ENCODE peak calls at places on chromosomes 5 and 9, in six cellular contexts. One of them, this sample, is unnamed.
A peak's percentile ranks its signal among the peaks of the same experiment; 100 is the strongest.

GRCh38 chr5:173334808-173335207 is 6.6 kb upstream of the STC2 start:
- DNase-seq in stimulated activated effector memory CD8-positive, alpha-beta T cell treated with anti-CD3 and anti-CD28 coated beads, Interleukin-12 subunit alpha, Interleukin-12 subunit beta, amount 100 ng/mL, for 72 hours: no peak
- DNase-seq in GM10248: no peak
- DNase-seq in G401: no peak
- DNase-seq in NCI-H460: no peak
- DNase-seq in NCI-H2081: no peak
- DNase-seq in this sample: no peak

GRCh38 chr5:113068559-113068958 is 92.0 kb downstream of the DCP2 start:
- DNase-seq in stimulated activated effector memory CD8-positive, alpha-beta T cell treated with anti-CD3 and anti-CD28 coated beads, Interleukin-12 subunit alpha, Interleukin-12 subunit beta, amount 100 ng/mL, for 72 hours: no peak
- DNase-seq in GM10248: no peak
- DNase-seq in G401: no peak
- DNase-seq in NCI-H460: no peak
- DNase-seq in NCI-H2081: no peak
- DNase-seq in this sample: no peak

GRCh38 chr9:137268538-137269201 is 8.9 kb upstream of the TOR4A start:
- DNase-seq in stimulated activated effector memory CD8-positive, alpha-beta T cell treated with anti-CD3 and anti-CD28 coated beads, Interleukin-12 subunit alpha, Interleukin-12 subunit beta, amount 100 ng/mL, for 72 hours: no peak
- DNase-seq in GM10248: no peak
- DNase-seq in G401: no peak
- DNase-seq in NCI-H460: no peak
- DNase-seq in NCI-H2081: no peak
- DNase-seq in this sample: no peak

GRCh38 chr9:68631811-68632210 is 73.2 kb upstream of the PIP5K1B start:
- DNase-seq in stimulated activated effector memory CD8-positive, alpha-beta T cell treated with anti-CD3 and anti-CD28 coated beads, Interleukin-12 subunit alpha, Interleukin-12 subunit beta, amount 100 ng/mL, for 72 hours: no peak
- DNase-seq in GM10248: no peak
- DNase-seq in G401: peak; percentile 57
- DNase-seq in NCI-H460: no peak
- DNase-seq in NCI-H2081: no peak
- DNase-seq in this sample: no peak

GRCh38 chr9:36788534-36788933 is 215.8 kb downstream of the MELK start:
- DNase-seq in stimulated activated effector memory CD8-positive, alpha-beta T cell treated with anti-CD3 and anti-CD28 coated beads, Interleukin-12 subunit alpha, Interleukin-12 subunit beta, amount 100 ng/mL, for 72 hours: no peak
- DNase-seq in GM10248: peak; percentile 38
- DNase-seq in G401: no peak
- DNase-seq in NCI-H460: no peak
- DNase-seq in NCI-H2081: no peak
- DNase-seq in this sample: no peak

GRCh38 chr5:54243483-54244080 is 66.8 kb downstream of the ARL15 start:
- DNase-seq in stimulated activated effector memory CD8-positive, alpha-beta T cell treated with anti-CD3 and anti-CD28 coated beads, Interleukin-12 subunit alpha, Interleukin-12 subunit beta, amount 100 ng/mL, for 72 hours: no peak
- DNase-seq in GM10248: peak; percentile 27
- DNase-seq in G401: peak; percentile 26
- DNase-seq in NCI-H460: peak; percentile 30
- DNase-seq in NCI-H2081: peak; percentile 12
- DNase-seq in this sample: no peak

GRCh38 chr5:137648361-137648760 is 87.5 kb downstream of the KLHL3 start:
- DNase-seq in stimulated activated effector memory CD8-positive, alpha-beta T cell treated with anti-CD3 and anti-CD28 coated beads, Interleukin-12 subunit alpha, Interleukin-12 subunit beta, amount 100 ng/mL, for 72 hours: no peak
- DNase-seq in GM10248: no peak
- DNase-seq in G401: peak; percentile 99
- DNase-seq in NCI-H460: no peak
- DNase-seq in NCI-H2081: no peak
- DNase-seq in this sample: no peak

GRCh38 chr5:1536298-1537165 is 12.8 kb upstream of the LPCAT1 start:
- DNase-seq in stimulated activated effector memory CD8-positive, alpha-beta T cell treated with anti-CD3 and anti-CD28 coated beads, Interleukin-12 subunit alpha, Interleukin-12 subunit beta, amount 100 ng/mL, for 72 hours: peak; percentile 77
- DNase-seq in GM10248: peak; percentile 82
- DNase-seq in G401: no peak
- DNase-seq in NCI-H460: no peak
- DNase-seq in NCI-H2081: no peak
- DNase-seq in this sample: peak; percentile 72

GRCh38 chr9:2338770-2339169 is 282.8 kb upstream of the VLDLR start:
- DNase-seq in stimulated activated effector memory CD8-positive, alpha-beta T cell treated with anti-CD3 and anti-CD28 coated beads, Interleukin-12 subunit alpha, Interleukin-12 subunit beta, amount 100 ng/mL, for 72 hours: no peak
- DNase-seq in GM10248: no peak
- DNase-seq in G401: no peak
- DNase-seq in NCI-H460: no peak
- DNase-seq in NCI-H2081: no peak
- DNase-seq in this sample: no peak

GRCh38 chr5:83720805-83721431 is at the start of gene HAPLN1:
- DNase-seq in stimulated activated effector memory CD8-positive, alpha-beta T cell treated with anti-CD3 and anti-CD28 coated beads, Interleukin-12 subunit alpha, Interleukin-12 subunit beta, amount 100 ng/mL, for 72 hours: no peak
- DNase-seq in GM10248: no peak
- DNase-seq in G401: peak; percentile 4
- DNase-seq in NCI-H460: no peak
- DNase-seq in NCI-H2081: no peak
- DNase-seq in this sample: no peak

GRCh38 chr5:74239268-74239667 is 401.3 kb downstream of the ENC1 start:
- DNase-seq in stimulated activated effector memory CD8-positive, alpha-beta T cell treated with anti-CD3 and anti-CD28 coated beads, Interleukin-12 subunit alpha, Interleukin-12 subunit beta, amount 100 ng/mL, for 72 hours: no peak
- DNase-seq in GM10248: no peak
- DNase-seq in G401: no peak
- DNase-seq in NCI-H460: no peak
- DNase-seq in NCI-H2081: no peak
- DNase-seq in this sample: no peak

GRCh38 chr5:96075579-96076289 is 114.1 kb upstream of the ELL2 start:
- DNase-seq in stimulated activated effector memory CD8-positive, alpha-beta T cell treated with anti-CD3 and anti-CD28 coated beads, Interleukin-12 subunit alpha, Interleukin-12 subunit beta, amount 100 ng/mL, for 72 hours: no peak
- DNase-seq in GM10248: no peak
- DNase-seq in G401: no peak
- DNase-seq in NCI-H460: no peak
- DNase-seq in NCI-H2081: no peak
- DNase-seq in this sample: no peak

GRCh38 chr9:110050925-110051355 is 157.0 kb downstream of the C9orf152 start:
- DNase-seq in stimulated activated effector memory CD8-positive, alpha-beta T cell treated with anti-CD3 and anti-CD28 coated beads, Interleukin-12 subunit alpha, Interleukin-12 subunit beta, amount 100 ng/mL, for 72 hours: no peak
- DNase-seq in GM10248: peak; percentile 50
- DNase-seq in G401: no peak
- DNase-seq in NCI-H460: no peak
- DNase-seq in NCI-H2081: no peak
- DNase-seq in this sample: no peak

GRCh38 chr5:136458481-136458880 is 93.1 kb upstream of the TRPC7 start:
- DNase-seq in stimulated activated effector memory CD8-positive, alpha-beta T cell treated with anti-CD3 and anti-CD28 coated beads, Interleukin-12 subunit alpha, Interleukin-12 subunit beta, amount 100 ng/mL, for 72 hours: no peak
- DNase-seq in GM10248: no peak
- DNase-seq in G401: peak; percentile 10
- DNase-seq in NCI-H460: no peak
- DNase-seq in NCI-H2081: no peak
- DNase-seq in this sample: no peak

GRCh38 chr9:123550797-123551196 is 194.8 kb downstream of the CRB2 start:
- DNase-seq in stimulated activated effector memory CD8-positive, alpha-beta T cell treated with anti-CD3 and anti-CD28 coated beads, Interleukin-12 subunit alpha, Interleukin-12 subunit beta, amount 100 ng/mL, for 72 hours: no peak
- DNase-seq in GM10248: no peak
- DNase-seq in G401: no peak
- DNase-seq in NCI-H460: no peak
- DNase-seq in NCI-H2081: no peak
- DNase-seq in this sample: no peak

GRCh38 chr9:93654351-93654961 is 78.1 kb downstream of the PHF2 start:
- DNase-seq in stimulated activated effector memory CD8-positive, alpha-beta T cell treated with anti-CD3 and anti-CD28 coated beads, Interleukin-12 subunit alpha, Interleukin-12 subunit beta, amount 100 ng/mL, for 72 hours: no peak
- DNase-seq in GM10248: no peak
- DNase-seq in G401: no peak
- DNase-seq in NCI-H460: no peak
- DNase-seq in NCI-H2081: no peak
- DNase-seq in this sample: no peak

GRCh38 chr5:31273631-31274378 is 80.3 kb downstream of the CDH6 start:
- DNase-seq in stimulated activated effector memory CD8-positive, alpha-beta T cell treated with anti-CD3 and anti-CD28 coated beads, Interleukin-12 subunit alpha, Interleukin-12 subunit beta, amount 100 ng/mL, for 72 hours: no peak
- DNase-seq in GM10248: peak; percentile 11
- DNase-seq in G401: no peak
- DNase-seq in NCI-H460: no peak
- DNase-seq in NCI-H2081: no peak
- DNase-seq in this sample: peak; percentile 11

GRCh38 chr5:145495741-145496140 is 339.4 kb downstream of the PRELID2 start:
- DNase-seq in stimulated activated effector memory CD8-positive, alpha-beta T cell treated with anti-CD3 and anti-CD28 coated beads, Interleukin-12 subunit alpha, Interleukin-12 subunit beta, amount 100 ng/mL, for 72 hours: no peak
- DNase-seq in GM10248: no peak
- DNase-seq in G401: no peak
- DNase-seq in NCI-H460: peak; percentile 69
- DNase-seq in NCI-H2081: no peak
- DNase-seq in this sample: no peak

GRCh38 chr9:113998529-113999255 is 79.4 kb downstream of the AMBP start:
- DNase-seq in stimulated activated effector memory CD8-positive, alpha-beta T cell treated with anti-CD3 and anti-CD28 coated beads, Interleukin-12 subunit alpha, Interleukin-12 subunit beta, amount 100 ng/mL, for 72 hours: peak; percentile 38
- DNase-seq in GM10248: no peak
- DNase-seq in G401: no peak
- DNase-seq in NCI-H460: no peak
- DNase-seq in NCI-H2081: no peak
- DNase-seq in this sample: no peak

GRCh38 chr9:74478606-74479005 is 18.5 kb upstream of the RORB start:
- DNase-seq in stimulated activated effector memory CD8-positive, alpha-beta T cell treated with anti-CD3 and anti-CD28 coated beads, Interleukin-12 subunit alpha, Interleukin-12 subunit beta, amount 100 ng/mL, for 72 hours: no peak
- DNase-seq in GM10248: no peak
- DNase-seq in G401: no peak
- DNase-seq in NCI-H460: no peak
- DNase-seq in NCI-H2081: no peak
- DNase-seq in this sample: no peak

GRCh38 chr5:124865603-124866354 is 119.3 kb upstream of the ZNF608 start:
- DNase-seq in stimulated activated effector memory CD8-positive, alpha-beta T cell treated with anti-CD3 and anti-CD28 coated beads, Interleukin-12 subunit alpha, Interleukin-12 subunit beta, amount 100 ng/mL, for 72 hours: no peak
- DNase-seq in GM10248: no peak
- DNase-seq in G401: no peak
- DNase-seq in NCI-H460: no peak
- DNase-seq in NCI-H2081: no peak
- DNase-seq in this sample: no peak

GRCh38 chr5:118095100-118095499 is 893.2 kb downstream of the DTWD2 start:
- DNase-seq in stimulated activated effector memory CD8-positive, alpha-beta T cell treated with anti-CD3 and anti-CD28 coated beads, Interleukin-12 subunit alpha, Interleukin-12 subunit beta, amount 100 ng/mL, for 72 hours: no peak
- DNase-seq in GM10248: no peak
- DNase-seq in G401: no peak
- DNase-seq in NCI-H460: no peak
- DNase-seq in NCI-H2081: no peak
- DNase-seq in this sample: no peak

GRCh38 chr5:39014544-39014943 is 59.7 kb downstream of the RICTOR start:
- DNase-seq in stimulated activated effector memory CD8-positive, alpha-beta T cell treated with anti-CD3 and anti-CD28 coated beads, Interleukin-12 subunit alpha, Interleukin-12 subunit beta, amount 100 ng/mL, for 72 hours: no peak
- DNase-seq in GM10248: no peak
- DNase-seq in G401: no peak
- DNase-seq in NCI-H460: no peak
- DNase-seq in NCI-H2081: no peak
- DNase-seq in this sample: no peak

GRCh38 chr5:158194561-158194961 is 335.6 kb upstream of the CLINT1 start:
- DNase-seq in stimulated activated effector memory CD8-positive, alpha-beta T cell treated with anti-CD3 and anti-CD28 coated beads, Interleukin-12 subunit alpha, Interleukin-12 subunit beta, amount 100 ng/mL, for 72 hours: no peak
- DNase-seq in GM10248: no peak
- DNase-seq in G401: no peak
- DNase-seq in NCI-H460: no peak
- DNase-seq in NCI-H2081: no peak
- DNase-seq in this sample: no peak

GRCh38 chr5:159855476-159856157 is 60.7 kb upstream of the ADRA1B start:
- DNase-seq in stimulated activated effector memory CD8-positive, alpha-beta T cell treated with anti-CD3 and anti-CD28 coated beads, Interleukin-12 subunit alpha, Interleukin-12 subunit beta, amount 100 ng/mL, for 72 hours: no peak
- DNase-seq in GM10248: no peak
- DNase-seq in G401: no peak
- DNase-seq in NCI-H460: no peak
- DNase-seq in NCI-H2081: no peak
- DNase-seq in this sample: no peak

GRCh38 chr5:140966293-140967225 is at the start of gene PCDHAC2:
- DNase-seq in stimulated activated effector memory CD8-positive, alpha-beta T cell treated with anti-CD3 and anti-CD28 coated beads, Interleukin-12 subunit alpha, Interleukin-12 subunit beta, amount 100 ng/mL, for 72 hours: no peak
- DNase-seq in GM10248: no peak
- DNase-seq in G401: peak; percentile 85
- DNase-seq in NCI-H460: peak; percentile 23
- DNase-seq in NCI-H2081: peak; percentile 63
- DNase-seq in this sample: no peak

GRCh38 chr9:113456235-113456634 is 7.3 kb upstream of the RGS3 start:
- DNase-seq in stimulated activated effector memory CD8-positive, alpha-beta T cell treated with anti-CD3 and anti-CD28 coated beads, Interleukin-12 subunit alpha, Interleukin-12 subunit beta, amount 100 ng/mL, for 72 hours: no peak
- DNase-seq in GM10248: no peak
- DNase-seq in G401: no peak
- DNase-seq in NCI-H460: no peak
- DNase-seq in NCI-H2081: no peak
- DNase-seq in this sample: no peak

GRCh38 chr5:88480245-88480644 is 211.6 kb upstream of the TMEM161B start:
- DNase-seq in stimulated activated effector memory CD8-positive, alpha-beta T cell treated with anti-CD3 and anti-CD28 coated beads, Interleukin-12 subunit alpha, Interleukin-12 subunit beta, amount 100 ng/mL, for 72 hours: no peak
- DNase-seq in GM10248: no peak
- DNase-seq in G401: peak; percentile 58
- DNase-seq in NCI-H460: no peak
- DNase-seq in NCI-H2081: peak; percentile 57
- DNase-seq in this sample: no peak

GRCh38 chr9:133632806-133633680 is 3.1 kb upstream of the DBH start:
- DNase-seq in stimulated activated effector memory CD8-positive, alpha-beta T cell treated with anti-CD3 and anti-CD28 coated beads, Interleukin-12 subunit alpha, Interleukin-12 subunit beta, amount 100 ng/mL, for 72 hours: no peak
- DNase-seq in GM10248: no peak
- DNase-seq in G401: no peak
- DNase-seq in NCI-H460: no peak
- DNase-seq in NCI-H2081: peak; percentile 47
- DNase-seq in this sample: no peak

GRCh38 chr9:120857481-120857880 is 14.8 kb upstream of the PSMD5 start:
- DNase-seq in stimulated activated effector memory CD8-positive, alpha-beta T cell treated with anti-CD3 and anti-CD28 coated beads, Interleukin-12 subunit alpha, Interleukin-12 subunit beta, amount 100 ng/mL, for 72 hours: no peak
- DNase-seq in GM10248: no peak
- DNase-seq in G401: peak; percentile 49
- DNase-seq in NCI-H460: no peak
- DNase-seq in NCI-H2081: no peak
- DNase-seq in this sample: no peak

GRCh38 chr9:12764150-12764549 is 10.7 kb upstream of the LURAP1L start:
- DNase-seq in stimulated activated effector memory CD8-positive, alpha-beta T cell treated with anti-CD3 and anti-CD28 coated beads, Interleukin-12 subunit alpha, Interleukin-12 subunit beta, amount 100 ng/mL, for 72 hours: no peak
- DNase-seq in GM10248: no peak
- DNase-seq in G401: no peak
- DNase-seq in NCI-H460: no peak
- DNase-seq in NCI-H2081: no peak
- DNase-seq in this sample: no peak

GRCh38 chr9:34589656-34590375 is at the start of gene CNTFR:
- DNase-seq in stimulated activated effector memory CD8-positive, alpha-beta T cell treated with anti-CD3 and anti-CD28 coated beads, Interleukin-12 subunit alpha, Interleukin-12 subunit beta, amount 100 ng/mL, for 72 hours: no peak
- DNase-seq in GM10248: no peak
- DNase-seq in G401: peak; percentile 86
- DNase-seq in NCI-H460: no peak
- DNase-seq in NCI-H2081: peak; percentile 57
- DNase-seq in this sample: no peak